ENCODE peak calls at places on chromosomes 11 and 22, in six cellular contexts. One of them, this sample, is unnamed.

GRCh38 chr11:74460481-74461154 is 6.7 kb downstream of the KCNE3 start:
- DNase-seq in cardiac muscle cell: no peak
- DNase-seq in breast epithelium: no peak
- DNase-seq in neural progenitor cell: no peak
- DNase-seq in sigmoid colon: no peak
- DNase-seq in GM23338: peak; percentile 17
- DNase-seq in this sample: no peak

GRCh38 chr11:111851636-111852035 is 19.7 kb downstream of the ALG9 start:
- DNase-seq in cardiac muscle cell: no peak
- DNase-seq in breast epithelium: no peak
- DNase-seq in neural progenitor cell: peak; percentile 15
- DNase-seq in sigmoid colon: no peak
- DNase-seq in GM23338: peak; percentile 32
- DNase-seq in this sample: no peak

GRCh38 chr22:29479417-29480261 is at the start of gene NEFH:
- DNase-seq in cardiac muscle cell: peak; percentile 21
- DNase-seq in breast epithelium: no peak
- DNase-seq in neural progenitor cell: peak; percentile 56
- DNase-seq in sigmoid colon: no peak
- DNase-seq in GM23338: peak; percentile 48
- DNase-seq in this sample: no peak

GRCh38 chr11:43933608-43934358 is 8.7 kb upstream of the C11orf96 start:
- DNase-seq in cardiac muscle cell: no peak
- DNase-seq in breast epithelium: no peak
- DNase-seq in neural progenitor cell: peak; percentile 37
- DNase-seq in sigmoid colon: no peak
- DNase-seq in GM23338: no peak
- DNase-seq in this sample: no peak

GRCh38 chr22:27135582-27135981 is 478.2 kb downstream of the MIAT start:
- DNase-seq in cardiac muscle cell: peak; percentile 16
- DNase-seq in breast epithelium: no peak
- DNase-seq in neural progenitor cell: no peak
- DNase-seq in sigmoid colon: no peak
- DNase-seq in GM23338: no peak
- DNase-seq in this sample: no peak

GRCh38 chr22:35630387-35630793 is 13.3 kb upstream of the MB start:
- DNase-seq in cardiac muscle cell: peak; percentile 15
- DNase-seq in breast epithelium: no peak
- DNase-seq in neural progenitor cell: peak; percentile 18
- DNase-seq in sigmoid colon: peak; percentile 67
- DNase-seq in GM23338: peak; percentile 39
- DNase-seq in this sample: peak; percentile 52

GRCh38 chr22:46606886-46607285 is 13.3 kb upstream of the GRAMD4 start:
- DNase-seq in cardiac muscle cell: no peak
- DNase-seq in breast epithelium: no peak
- DNase-seq in neural progenitor cell: no peak
- DNase-seq in sigmoid colon: no peak
- DNase-seq in GM23338: no peak
- DNase-seq in this sample: no peak

GRCh38 chr11:15776387-15776786 is 580.0 kb downstream of the SOX6 start:
- DNase-seq in cardiac muscle cell: no peak
- DNase-seq in breast epithelium: no peak
- DNase-seq in neural progenitor cell: no peak
- DNase-seq in sigmoid colon: no peak
- DNase-seq in GM23338: no peak
- DNase-seq in this sample: no peak

GRCh38 chr11:7706377-7706776 is at the start of gene OVCH2:
- DNase-seq in cardiac muscle cell: no peak
- DNase-seq in breast epithelium: no peak
- DNase-seq in neural progenitor cell: no peak
- DNase-seq in sigmoid colon: no peak
- DNase-seq in GM23338: no peak
- DNase-seq in this sample: no peak

GRCh38 chr11:134557571-134558257 is 145.7 kb upstream of the B3GAT1 start:
- DNase-seq in cardiac muscle cell: no peak
- DNase-seq in breast epithelium: no peak
- DNase-seq in neural progenitor cell: no peak
- DNase-seq in sigmoid colon: no peak
- DNase-seq in GM23338: no peak
- DNase-seq in this sample: peak; percentile 17

GRCh38 chr11:69911310-69912160 is 92.3 kb upstream of the FGF3 start:
- DNase-seq in cardiac muscle cell: no peak
- DNase-seq in breast epithelium: no peak
- DNase-seq in neural progenitor cell: no peak
- DNase-seq in sigmoid colon: peak; percentile 60
- DNase-seq in GM23338: no peak
- DNase-seq in this sample: peak; percentile 57

GRCh38 chr11:112307617-112308016 is 47.0 kb upstream of the PLET1 start:
- DNase-seq in cardiac muscle cell: no peak
- DNase-seq in breast epithelium: no peak
- DNase-seq in neural progenitor cell: no peak
- DNase-seq in sigmoid colon: no peak
- DNase-seq in GM23338: no peak
- DNase-seq in this sample: no peak

GRCh38 chr22:50171965-50172421 is 1.5 kb downstream of the PANX2 start:
- DNase-seq in cardiac muscle cell: no peak
- DNase-seq in breast epithelium: no peak
- DNase-seq in neural progenitor cell: no peak
- DNase-seq in sigmoid colon: no peak
- DNase-seq in GM23338: no peak
- DNase-seq in this sample: no peak

GRCh38 chr22:43230983-43231723 is 44.2 kb upstream of the TTLL12 start:
- DNase-seq in cardiac muscle cell: peak; percentile 71
- DNase-seq in breast epithelium: no peak
- DNase-seq in neural progenitor cell: peak; percentile 89
- DNase-seq in sigmoid colon: no peak
- DNase-seq in GM23338: peak; percentile 93
- DNase-seq in this sample: peak; percentile 85

GRCh38 chr11:48093795-48094642 is 113.7 kb downstream of the PTPRJ start:
- DNase-seq in cardiac muscle cell: peak; percentile 66
- DNase-seq in breast epithelium: no peak
- DNase-seq in neural progenitor cell: no peak
- DNase-seq in sigmoid colon: no peak
- DNase-seq in GM23338: no peak
- DNase-seq in this sample: no peak

GRCh38 chr11:61715877-61716276 is 35.7 kb downstream of the DAGLA start:
- DNase-seq in cardiac muscle cell: no peak
- DNase-seq in breast epithelium: no peak
- DNase-seq in neural progenitor cell: no peak
- DNase-seq in sigmoid colon: no peak
- DNase-seq in GM23338: no peak
- DNase-seq in this sample: no peak

GRCh38 chr11:83092488-83093384 is 21.0 kb upstream of the RAB30 start:
- DNase-seq in cardiac muscle cell: no peak
- DNase-seq in breast epithelium: no peak
- DNase-seq in neural progenitor cell: no peak
- DNase-seq in sigmoid colon: no peak
- DNase-seq in GM23338: no peak
- DNase-seq in this sample: no peak

GRCh38 chr11:83088965-83089364 is 17.3 kb upstream of the RAB30 start:
- DNase-seq in cardiac muscle cell: no peak
- DNase-seq in breast epithelium: no peak
- DNase-seq in neural progenitor cell: no peak
- DNase-seq in sigmoid colon: no peak
- DNase-seq in GM23338: peak; percentile 14
- DNase-seq in this sample: no peak

GRCh38 chr11:83087035-83087434 is 15.3 kb upstream of the RAB30 start:
- DNase-seq in cardiac muscle cell: no peak
- DNase-seq in breast epithelium: no peak
- DNase-seq in neural progenitor cell: no peak
- DNase-seq in sigmoid colon: no peak
- DNase-seq in GM23338: no peak
- DNase-seq in this sample: no peak
- TF ChIP-seq CTCF in cardiac muscle cell: peak; percentile 7
- TF ChIP-seq CTCF in breast epithelium: peak; percentile 30
- TF ChIP-seq CTCF in neural progenitor cell: no peak
- TF ChIP-seq CTCF in sigmoid colon: no peak
- TF ChIP-seq CTCF in GM23338: peak; percentile 24
- TF ChIP-seq CTCF in this sample: no peak

GRCh38 chr11:117199061-117199915 is at the start of gene TAGLN:
- DNase-seq in cardiac muscle cell: peak; percentile 91
- DNase-seq in breast epithelium: peak; percentile 77
- DNase-seq in neural progenitor cell: peak; percentile 84
- DNase-seq in sigmoid colon: peak; percentile 97
- DNase-seq in GM23338: peak; percentile 95
- DNase-seq in this sample: peak; percentile 78
- H3K36me3 ChIP-seq in cardiac muscle cell: peaks cover 6% of the 10 kb centered on the region
- H3K36me3 ChIP-seq in breast epithelium: no peaks in the 10 kb centered on the region
- H3K36me3 ChIP-seq in neural progenitor cell: no peaks in the 10 kb centered on the region
- H3K36me3 ChIP-seq in sigmoid colon: peaks cover 39% of the 10 kb centered on the region
- H3K36me3 ChIP-seq in GM23338: no peaks in the 10 kb centered on the region
- H3K36me3 ChIP-seq in this sample: peaks cover 17% of the 10 kb centered on the region

GRCh38 chr11:119422505-119423416 is at the start of gene THY1:
- DNase-seq in cardiac muscle cell: peak; percentile 24
- DNase-seq in breast epithelium: no peak
- DNase-seq in neural progenitor cell: peak; percentile 89
- DNase-seq in sigmoid colon: no peak
- DNase-seq in GM23338: peak; percentile 88
- DNase-seq in this sample: no peak
- TF ChIP-seq CTCF in cardiac muscle cell: no peak
- TF ChIP-seq CTCF in breast epithelium: no peak
- TF ChIP-seq CTCF in neural progenitor cell: no peak
- TF ChIP-seq CTCF in sigmoid colon: no peak
- TF ChIP-seq CTCF in GM23338: no peak
- TF ChIP-seq CTCF in this sample: no peak

GRCh38 chr22:23803001-23803819 is 16.4 kb downstream of the SMARCB1 start:
- DNase-seq in cardiac muscle cell: no peak
- DNase-seq in breast epithelium: no peak
- DNase-seq in neural progenitor cell: no peak
- DNase-seq in sigmoid colon: no peak
- DNase-seq in GM23338: no peak
- DNase-seq in this sample: no peak
- H3K36me3 ChIP-seq in cardiac muscle cell: peaks cover 54% of the 10 kb centered on the region
- H3K36me3 ChIP-seq in breast epithelium: peaks cover 10% of the 10 kb centered on the region
- H3K36me3 ChIP-seq in neural progenitor cell: peaks cover 8% of the 10 kb centered on the region
- H3K36me3 ChIP-seq in sigmoid colon: peaks cover 51% of the 10 kb centered on the region
- H3K36me3 ChIP-seq in GM23338: peaks cover 37% of the 10 kb centered on the region
- H3K36me3 ChIP-seq in this sample: peaks cover 87% of the 10 kb centered on the region

GRCh38 chr11:1308745-1309497 is 511 bp downstream of the TOLLIP start:
- DNase-seq in cardiac muscle cell: no peak
- DNase-seq in breast epithelium: no peak
- DNase-seq in neural progenitor cell: no peak
- DNase-seq in sigmoid colon: no peak
- DNase-seq in GM23338: peak; percentile 27
- DNase-seq in this sample: no peak

GRCh38 chr11:1307998-1308744 is 1.3 kb downstream of the TOLLIP start:
- DNase-seq in cardiac muscle cell: no peak
- DNase-seq in breast epithelium: no peak
- DNase-seq in neural progenitor cell: no peak
- DNase-seq in sigmoid colon: no peak
- DNase-seq in GM23338: no peak
- DNase-seq in this sample: no peak

GRCh38 chr11:1306186-1307162 is 3.0 kb downstream of the TOLLIP start:
- DNase-seq in cardiac muscle cell: no peak
- DNase-seq in breast epithelium: no peak
- DNase-seq in neural progenitor cell: no peak
- DNase-seq in sigmoid colon: no peak
- DNase-seq in GM23338: no peak
- DNase-seq in this sample: no peak

GRCh38 chr11:1305558-1306056 is 3.8 kb downstream of the TOLLIP start:
- DNase-seq in cardiac muscle cell: no peak
- DNase-seq in breast epithelium: no peak
- DNase-seq in neural progenitor cell: no peak
- DNase-seq in sigmoid colon: no peak
- DNase-seq in GM23338: no peak
- DNase-seq in this sample: no peak

GRCh38 chr11:1307163-1307870 is 2.1 kb downstream of the TOLLIP start:
- DNase-seq in cardiac muscle cell: no peak
- DNase-seq in breast epithelium: no peak
- DNase-seq in neural progenitor cell: no peak
- DNase-seq in sigmoid colon: no peak
- DNase-seq in GM23338: no peak
- DNase-seq in this sample: peak; percentile 73
- TF ChIP-seq CTCF in cardiac muscle cell: no peak
- TF ChIP-seq CTCF in breast epithelium: no peak
- TF ChIP-seq CTCF in neural progenitor cell: no peak
- TF ChIP-seq CTCF in sigmoid colon: no peak
- TF ChIP-seq CTCF in GM23338: no peak
- TF ChIP-seq CTCF in this sample: no peak

GRCh38 chr11:121553806-121554205 is 101.0 kb upstream of the SORL1-AS1 start:
- DNase-seq in cardiac muscle cell: no peak
- DNase-seq in breast epithelium: no peak
- DNase-seq in neural progenitor cell: no peak
- DNase-seq in sigmoid colon: no peak
- DNase-seq in GM23338: no peak
- DNase-seq in this sample: no peak
- H3K36me3 ChIP-seq in cardiac muscle cell: no peaks in the 10 kb centered on the region
- H3K36me3 ChIP-seq in breast epithelium: no peaks in the 10 kb centered on the region
- H3K36me3 ChIP-seq in neural progenitor cell: no peaks in the 10 kb centered on the region
- H3K36me3 ChIP-seq in sigmoid colon: no peaks in the 10 kb centered on the region
- H3K36me3 ChIP-seq in GM23338: peaks cover 32% of the 10 kb centered on the region
- H3K36me3 ChIP-seq in this sample: peaks cover 14% of the 10 kb centered on the region

GRCh38 chr11:78147807-78148206 is 8.4 kb upstream of the ALG8 start:
- DNase-seq in cardiac muscle cell: no peak
- DNase-seq in breast epithelium: no peak
- DNase-seq in neural progenitor cell: no peak
- DNase-seq in sigmoid colon: no peak
- DNase-seq in GM23338: no peak
- DNase-seq in this sample: no peak
- TF ChIP-seq CTCF in cardiac muscle cell: no peak
- TF ChIP-seq CTCF in breast epithelium: no peak
- TF ChIP-seq CTCF in neural progenitor cell: no peak
- TF ChIP-seq CTCF in sigmoid colon: no peak
- TF ChIP-seq CTCF in GM23338: no peak
- TF ChIP-seq CTCF in this sample: no peak